ENCODE peak calls at places on chromosomes 4 and X, in five cellular contexts. S is right lobe of liver; U is T-helper 1 cell; L is activated effector memory CD4-positive, alpha-beta T cell treated with Interleukin-2 at 50 U/mL for 16 hours; E is activated T-cell treated with anti-CD3 and anti-CD28 coated beads for 24 hours. C is an unnamed sample.

GRCh38 chr4:119300072-119300387 is 21.9 kb downstream of the FABP2 start:
- DNase-seq in S (peak), U (no peak), L (no peak), E (peak), C (no peak)

GRCh38 chr4:117227925-117228324 is 142.5 kb upstream of the TRAM1L1 start:
- DNase-seq in S (no peak), U (no peak), L (no peak), E (no peak), C (no peak)

GRCh38 chr4:102717448-102718092 is 43.2 kb downstream of the MANBA start:
- DNase-seq in S (peak), U (no peak), L (no peak), E (no peak), C (no peak)

GRCh38 chrX:47607091-47607490 is 12.6 kb downstream of the SYN1 start:
- DNase-seq in S (no peak), U (no peak), L (no peak), E (no peak), C (no peak)

GRCh38 chr4:28009541-28009940 is 1148.9 kb downstream of the STIM2 start:
- DNase-seq in S (no peak), U (no peak), L (no peak), E (no peak), C (no peak)

GRCh38 chrX:110938977-110939732 is 143.5 kb upstream of the CHRDL1 start:
- DNase-seq in S (no peak), U (no peak), L (no peak), E (no peak), C (no peak)

GRCh38 chr4:21801661-21802355 is 146.8 kb downstream of the KCNIP4 start:
- DNase-seq in S (no peak), U (no peak), L (no peak), E (no peak), C (no peak)

GRCh38 chrX:110087485-110088356 is 84.8 kb downstream of the TMEM164 start:
- DNase-seq in S (no peak), U (no peak), L (no peak), E (no peak), C (no peak)

C was measured in T-helper 22 cell.